ENCODE peak calls at places on chromosomes 13 and 19, in four cellular contexts. Z is activated CD4-positive, alpha-beta T cell treated with anti-CD3 and anti-CD28 coated beads, Interleukin-2, amount 10 ng/mL, durations not matched to agents 7 days and 5 days; X is fibroblast of the aortic adventitia; F is hepatocyte. U is an unnamed sample.

GRCh38 chr13:112795277-112795676 is 105.4 kb downstream of the ATP11A start:
- DNase-seq in F (no peak), X (no peak), Z (no peak), U (no peak)

GRCh38 chr13:64553411-64554129 is 2676.6 kb downstream of the PCDH9 start:
- DNase-seq in F (no peak), X (no peak), Z (no peak), U (no peak)

GRCh38 chr13:80945328-80945727 is 604.4 kb upstream of the SPRY2 start:
- DNase-seq in Z (no peak), X (no peak), F (peak; percentile 26), U (no peak)

GRCh38 chr19:43634877-43635560 is 4.6 kb downstream of the CADM4 start:
- DNase-seq in X (peak; percentile 14), Z (no peak), F (peak; percentile 63), U (no peak)

GRCh38 chr13:79455331-79455730 is 25.6 kb upstream of the NDFIP2 start:
- DNase-seq in X (peak; percentile 7), Z (no peak), F (no peak), U (no peak)

GRCh38 chr19:46862974-46863632 is 2.3 kb downstream of the ARHGAP35 start:
- DNase-seq in X (no peak), Z (no peak), F (no peak), U (no peak)

GRCh38 chr19:49558591-49558990 is 21.8 kb downstream of the NOSIP start:
- DNase-seq in Z (peak; percentile 64), F (no peak), X (no peak), U (no peak)

GRCh38 chr19:18765224-18765623 is 25.9 kb downstream of the COMP start:
- DNase-seq in X (no peak), Z (no peak), F (no peak), U (peak; percentile 82)

U was measured in RPMI8226.